ENCODE peak calls at places on chromosomes 7 and 10, in nine cellular contexts. D, H, P, E, Q, Z, Y, I and S are unnamed samples.

GRCh38 chr10:43395571-43396060 is 13.4 kb downstream of the HNRNPF start:
- DNase-seq in Q (no peak), H (peak), E (no peak), D (peak), Z (no peak), Y (peak), P (no peak), I (peak), S (peak)

GRCh38 chr10:42953684-42954674 is 122.9 kb upstream of the RET start:
- DNase-seq in P (peak), Y (no peak), I (no peak), Q (no peak), H (no peak), E (no peak), D (no peak), Z (no peak), S (peak)

GRCh38 chr7:24945899-24946298 is 34.1 kb downstream of the OSBPL3 start:
- DNase-seq in E (no peak), D (no peak), I (peak), H (no peak), Z (no peak), Q (no peak), P (no peak), Y (no peak), S (no peak)

GRCh38 chr10:111091833-111092232 is 15.0 kb downstream of the ADRA2A start:
- DNase-seq in Y (no peak), H (no peak), E (no peak), Z (no peak), I (no peak), Q (no peak), D (no peak), P (no peak), S (no peak)

GRCh38 chr7:76260171-76260703 is 42.2 kb upstream of the HSPB1 start:
- DNase-seq in H (peak), Y (peak), Z (peak), Q (peak), P (no peak), D (peak), I (peak), E (no peak), S (no peak)

GRCh38 chr7:129947701-129948100 is 5.1 kb downstream of the UBE2H start:
- DNase-seq in Q (no peak), H (peak), P (peak), I (no peak), Z (no peak), E (no peak), D (no peak), Y (peak), S (no peak)

GRCh38 chr10:70736470-70736982 is 48.7 kb downstream of the TBATA start:
- DNase-seq in E (no peak), D (no peak), P (peak), Y (no peak), I (no peak), Q (no peak), H (no peak), Z (no peak), S (no peak)

GRCh38 chr7:135944753-135945152 is 32.4 kb downstream of the MTPN start:
- DNase-seq in P (no peak), D (no peak), Z (no peak), E (no peak), H (no peak), Q (no peak), Y (no peak), I (no peak), S (no peak)

GRCh38 chr7:603152-603941 is 83.7 kb upstream of the PDGFA start:
- DNase-seq in H (no peak), I (no peak), Y (no peak), Z (no peak), D (no peak), E (no peak), P (peak), Q (no peak), S (peak)

GRCh38 chr7:107035446-107035845 is 9.1 kb upstream of the PRKAR2B start:
- DNase-seq in Q (no peak), H (peak), P (no peak), Y (peak), Z (no peak), I (no peak), E (no peak), D (no peak), S (no peak)

GRCh38 chr7:131370523-131370968 is 42.9 kb downstream of the MKLN1 start:
- DNase-seq in D (no peak), Y (peak), Q (no peak), I (peak), H (peak), P (no peak), Z (no peak), E (no peak), S (no peak)

GRCh38 chr10:81848514-81848913 is 26.5 kb upstream of the NRG3 start:
- DNase-seq in Y (no peak), E (no peak), D (no peak), H (no peak), Q (no peak), Z (peak), P (no peak), I (peak), S (no peak)

GRCh38 chr7:134058980-134059379 is 68.2 kb upstream of the LRGUK start:
- DNase-seq in H (no peak), I (peak), Y (peak), Q (no peak), E (no peak), P (no peak), Z (peak), D (no peak), S (no peak)

GRCh38 chr10:86756511-86757109 is at the start of gene BMPR1A:
- DNase-seq in D (peak), H (peak), P (no peak), Z (peak), Y (peak), Q (peak), E (peak), I (peak), S (no peak)

GRCh38 chr10:119620771-119621384 is 24.1 kb upstream of the TIAL1 start:
- DNase-seq in Q (no peak), E (no peak), Z (no peak), P (no peak), H (no peak), D (no peak), I (peak), Y (no peak), S (peak)

GRCh38 chr7:69419928-69420327 is 178.3 kb upstream of the AUTS2 start:
- DNase-seq in H (no peak), P (no peak), D (no peak), E (no peak), Z (no peak), Y (no peak), Q (no peak), I (no peak), S (no peak)

GRCh38 chr10:93074137-93074596 is 474 bp downstream of the CYP26A1 start:
- DNase-seq in D (no peak), H (no peak), E (peak), Q (no peak), Z (no peak), Y (no peak), P (no peak), I (peak), S (no peak)

GRCh38 chr7:34075976-34076375 is 170.6 kb downstream of the BMPER start:
- DNase-seq in D (no peak), I (no peak), Y (no peak), H (no peak), P (no peak), Z (no peak), Q (no peak), E (no peak), S (no peak)

GRCh38 chr7:4479367-4480039 is 202.6 kb upstream of the FOXK1 start:
- DNase-seq in E (no peak), D (peak), H (peak), Y (peak), Q (peak), Z (peak), P (no peak), I (peak), S (no peak)

GRCh38 chr10:60093317-60093716 is 187.0 kb upstream of the CCDC6 start:
- DNase-seq in Y (no peak), H (no peak), D (no peak), E (no peak), I (no peak), Z (no peak), P (no peak), Q (no peak), S (no peak)

GRCh38 chr10:60413306-60414012 is 23.8 kb upstream of the ANK3 start:
- DNase-seq in E (no peak), I (no peak), Q (no peak), Z (no peak), Y (no peak), P (no peak), H (no peak), D (no peak), S (no peak)

GRCh38 chr7:30225863-30226361 is 58.5 kb upstream of the ZNRF2 start:
- DNase-seq in H (peak), D (peak), Y (peak), Z (peak), Q (peak), E (peak), P (peak), I (no peak), S (peak)

GRCh38 chr7:101614098-101614938 is 14.8 kb downstream of the MYL10 start:
- DNase-seq in P (no peak), D (no peak), Q (no peak), Z (no peak), Y (no peak), H (no peak), I (no peak), E (no peak), S (peak)

GRCh38 chr10:122863216-122863615 is 16.2 kb downstream of the FAM24B start:
- DNase-seq in H (no peak), Q (no peak), P (no peak), D (no peak), E (no peak), I (no peak), Z (no peak), Y (no peak), S (no peak)

GRCh38 chr7:5758753-5759330 is 22.6 kb downstream of the RNF216 start:
- DNase-seq in H (no peak), Z (no peak), D (no peak), Q (no peak), Y (no peak), P (no peak), I (no peak), E (no peak), S (no peak)

GRCh38 chr7:23864984-23865383 is 155.0 kb downstream of the STK31 start:
- DNase-seq in D (no peak), P (no peak), Z (no peak), H (peak), E (no peak), Q (no peak), Y (peak), I (no peak), S (no peak)

GRCh38 chr10:123795846-123796590 is 95.6 kb downstream of the CPXM2 start:
- DNase-seq in D (no peak), E (no peak), I (no peak), Q (no peak), Z (no peak), P (no peak), Y (no peak), H (no peak), S (no peak)

GRCh38 chr7:15780271-15780670 is 93.8 kb upstream of the MEOX2 start:
- DNase-seq in Y (peak), I (peak), P (no peak), Z (no peak), Q (no peak), H (peak), D (no peak), E (no peak), S (no peak)

GRCh38 chr7:44310221-44310848 is 15.1 kb downstream of the CAMK2B start:
- DNase-seq in Q (peak), D (peak), E (no peak), Z (no peak), H (no peak), Y (no peak), I (no peak), P (no peak), S (peak)

GRCh38 chr10:114310346-114310745 is 71.3 kb downstream of the VWA2 start:
- DNase-seq in Q (no peak), H (no peak), D (no peak), Y (no peak), I (no peak), P (no peak), Z (no peak), E (no peak), S (peak)

GRCh38 chr7:129797224-129797789 is 155.5 kb downstream of the UBE2H start:
- DNase-seq in H (no peak), D (no peak), Z (peak), E (no peak), P (peak), I (peak), Q (no peak), Y (no peak), S (peak)

GRCh38 chr7:1940863-1941262 is 270.8 kb downstream of the ELFN1 start:
- DNase-seq in H (no peak), E (no peak), Q (no peak), P (peak), I (no peak), D (peak), Z (no peak), Y (no peak), S (peak)

GRCh38 chr10:19937989-19938388 is 121.8 kb downstream of the PLXDC2 start:
- DNase-seq in H (no peak), D (no peak), Z (no peak), Y (no peak), P (no peak), I (no peak), Q (no peak), E (no peak), S (no peak)

GRCh38 chr10:3000063-3000462 is 67.3 kb upstream of the PFKP start:
- DNase-seq in H (no peak), D (no peak), I (no peak), Q (no peak), Y (no peak), E (no peak), Z (no peak), P (no peak), S (no peak)

GRCh38 chr10:101828734-101829551 is 10.7 kb upstream of the OGA start:
- DNase-seq in I (peak), Q (no peak), E (no peak), Z (no peak), D (peak), Y (no peak), H (no peak), P (peak), S (peak)

GRCh38 chr10:43060291-43060690 is 16.6 kb upstream of the RET start:
- DNase-seq in Z (no peak), D (peak), Q (no peak), E (peak), H (no peak), Y (no peak), I (no peak), P (peak), S (peak)

GRCh38 chr7:4261038-4261960 is 420.8 kb upstream of the FOXK1 start:
- DNase-seq in D (no peak), I (no peak), Q (no peak), Y (no peak), P (no peak), E (no peak), Z (no peak), H (no peak), S (peak)

DNA sequence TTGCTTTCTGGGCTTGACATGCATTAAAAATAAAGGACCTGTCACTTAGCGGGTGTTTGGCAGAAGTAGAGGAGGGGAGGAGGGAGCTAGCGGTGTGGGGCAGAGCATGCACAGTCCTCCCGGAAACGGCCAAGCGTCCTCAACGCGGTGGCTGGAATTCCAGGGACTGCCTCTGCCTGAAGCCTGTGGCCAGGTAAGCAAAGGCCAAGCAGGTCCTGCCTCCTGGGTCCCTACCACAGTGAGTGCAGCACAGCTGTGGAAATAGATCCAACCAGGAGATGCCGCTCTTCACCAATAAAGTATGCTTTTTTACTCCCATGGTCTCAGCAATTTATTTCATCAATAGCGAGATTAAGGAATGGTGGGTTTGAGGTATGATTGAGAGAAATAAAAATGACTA is 323.4 kb downstream of the WDR37 start:
- DNase-seq in P (no peak), D (no peak), E (no peak), Z (peak), Q (no peak), Y (no peak), I (peak), H (no peak), S (no peak)
- TF ChIP-seq CTCF in P (no peak), D (no peak), E (no peak), Z (no peak), Q (no peak), Y (no peak), I (peak), H (no peak), S (no peak)

GRCh38 chr7:28879105-28879504 is 79.0 kb downstream of the TRIL start:
- DNase-seq in H (no peak), Q (no peak), Y (no peak), E (no peak), I (no peak), P (no peak), D (no peak), Z (no peak), S (no peak)
- TF ChIP-seq CTCF in H (no peak), Q (no peak), Y (no peak), E (no peak), I (no peak), P (no peak), D (no peak), Z (no peak), S (no peak)

GRCh38 chr7:17939670-17940301 is 508 bp downstream of the SNX13 start:
- DNase-seq in H (peak), Y (peak), P (peak), E (peak), Z (peak), D (peak), I (peak), Q (peak), S (no peak)

GRCh38 chr7:17943006-17943405 is 2.7 kb upstream of the SNX13 start:
- DNase-seq in P (no peak), E (no peak), Q (no peak), Y (no peak), H (no peak), D (no peak), I (no peak), Z (no peak), S (no peak)

GRCh38 chr7:17942231-17942630 is 1.9 kb upstream of the SNX13 start:
- DNase-seq in Y (no peak), P (no peak), D (no peak), E (no peak), I (no peak), H (no peak), Q (no peak), Z (no peak), S (no peak)

GRCh38 chr7:17940302-17941170 is at the start of gene SNX13:
- DNase-seq in Q (peak), P (peak), D (peak), H (peak), Z (peak), E (peak), Y (peak), I (peak), S (peak)

DNA sequence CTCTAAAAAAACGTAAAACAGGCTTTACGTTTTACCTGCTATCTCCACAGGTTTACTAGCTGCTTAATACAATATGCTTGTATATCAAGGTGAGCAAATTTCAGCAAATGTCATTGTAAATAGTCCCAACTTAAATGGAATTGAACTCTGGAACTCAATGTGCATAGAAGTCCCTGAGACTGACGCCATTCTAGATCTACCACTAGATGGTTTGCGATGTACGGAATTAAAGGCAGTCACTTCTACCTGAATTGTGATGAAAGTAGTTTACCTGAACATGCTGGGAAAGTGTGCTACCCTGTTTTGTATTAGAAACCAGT is 837 bp upstream of the SNX13 start:
- DNase-seq in I (peak), P (no peak), E (no peak), D (no peak), H (no peak), Y (peak), Q (no peak), Z (no peak), S (no peak)
- TF ChIP-seq CTCF in I (no peak), P (no peak), E (peak), D (no peak), H (no peak), Y (peak), Q (no peak), Z (no peak), S (no peak)

GRCh38 chr10:23478570-23478969 is 39.7 kb downstream of the OTUD1 start:
- DNase-seq in P (no peak), Q (no peak), H (no peak), D (no peak), I (no peak), E (no peak), Z (no peak), Y (peak), S (no peak)
- TF ChIP-seq CTCF in P (no peak), Q (no peak), H (no peak), D (no peak), I (no peak), E (no peak), Z (no peak), Y (no peak), S (no peak)

GRCh38 chr10:100683545-100684127 is 61.7 kb upstream of the PAX2 start:
- DNase-seq in E (no peak), D (no peak), I (peak), P (no peak), Y (no peak), H (no peak), Z (no peak), Q (no peak), S (peak)

GRCh38 chr10:100685331-100685730 is 60.1 kb upstream of the PAX2 start:
- DNase-seq in Q (no peak), H (no peak), I (no peak), D (no peak), Y (no peak), P (no peak), Z (no peak), E (no peak), S (peak)

GRCh38 chr10:100679327-100679726 is 66.1 kb upstream of the PAX2 start:
- DNase-seq in H (no peak), P (no peak), Z (no peak), I (no peak), Q (no peak), Y (no peak), E (no peak), D (no peak), S (no peak)

GRCh38 chr10:100684688-100685235 is 60.6 kb upstream of the PAX2 start:
- DNase-seq in H (no peak), D (no peak), Z (no peak), Q (no peak), E (no peak), P (no peak), I (no peak), Y (no peak), S (peak)

GRCh38 chr10:100683004-100683403 is 62.4 kb upstream of the PAX2 start:
- DNase-seq in D (no peak), P (no peak), I (no peak), H (no peak), Y (no peak), E (no peak), Q (no peak), Z (no peak), S (no peak)
- TF ChIP-seq CTCF in D (no peak), P (no peak), I (no peak), H (no peak), Y (no peak), E (no peak), Q (no peak), Z (no peak), S (no peak)

DNA sequence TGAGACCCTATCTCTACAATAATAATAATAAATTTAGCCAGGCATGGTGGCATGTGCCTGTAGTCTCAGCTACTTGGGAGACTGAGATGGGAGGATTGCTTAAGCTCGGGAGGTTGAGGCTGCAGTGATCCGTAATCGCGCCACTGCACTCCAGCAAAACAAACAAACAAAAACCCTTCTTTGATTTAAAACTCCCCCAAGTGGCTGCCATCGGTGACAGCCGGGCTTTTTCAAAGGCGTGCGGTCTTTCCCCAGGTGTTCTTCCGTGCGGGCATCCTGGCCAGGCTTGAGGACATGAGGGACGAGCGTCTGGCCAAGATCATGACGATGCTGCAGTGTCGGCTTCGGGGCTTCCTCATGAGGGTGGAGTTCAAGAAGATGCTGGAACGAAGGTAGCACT is 1.9 kb upstream of the MYH16 start:
- DNase-seq in Z (no peak), P (no peak), Y (no peak), D (no peak), H (no peak), Q (no peak), I (peak), E (no peak), S (no peak)
- TF ChIP-seq CTCF in Z (no peak), P (no peak), Y (peak), D (peak), H (no peak), Q (no peak), I (peak), E (no peak), S (no peak)